ENCODE peak calls at places on chromosome 11, in six cellular contexts. E is epithelial cell of esophagus, S is hepatic stellate cell, B is left cardiac atrium, F is HEK293T, A is DMS 273 treated with DMSO at 0.1 percent for 48 hours. Q is an unnamed sample.

GRCh38 chr11:74520316-74520715 is 26.8 kb upstream of the LIPT2 start:
- DNase-seq in A (no peak), E (no peak), B (no peak), S (no peak), F (no peak), Q (no peak)

GRCh38 chr11:110513521-110514450 is 84.0 kb downstream of the FDX1 start:
- DNase-seq in F (no peak), B (no peak), A (no peak), E (no peak), S (no peak), Q (no peak)

GRCh38 chr11:78339483-78339882 is 78.1 kb downstream of the GAB2 start:
- DNase-seq in A (no peak), B (no peak), S (no peak), F (no peak), E (no peak), Q (peak)

GRCh38 chr11:116773203-116774112 is 671 bp upstream of the BUD13 start:
- DNase-seq in E (peak), A (no peak), F (no peak), S (peak), B (no peak), Q (no peak)

GRCh38 chr11:69801513-69802335 is 17.5 kb downstream of the FGF3 start:
- DNase-seq in B (no peak), S (no peak), F (peak), E (no peak), A (no peak), Q (no peak)

GRCh38 chr11:130050272-130050671 is 19.4 kb upstream of the APLP2 start:
- DNase-seq in S (no peak), F (no peak), B (no peak), A (no peak), E (no peak), Q (no peak)

GRCh38 chr11:75160328-75160757 is 9.4 kb downstream of the SLCO2B1 start:
- DNase-seq in A (no peak), F (no peak), E (no peak), B (no peak), S (no peak), Q (no peak)

GRCh38 chr11:45472713-45473317 is 186.7 kb upstream of the SYT13 start:
- DNase-seq in F (no peak), E (no peak), B (no peak), S (no peak), A (no peak), Q (peak)

GRCh38 chr11:66207816-66208215 is 60.6 kb upstream of the RAB1B start:
- DNase-seq in E (no peak), A (no peak), S (no peak), F (no peak), B (no peak), Q (no peak)

GRCh38 chr11:19705936-19706335 is 6.7 kb upstream of the NAV2 start:
- DNase-seq in E (no peak), F (no peak), S (no peak), B (no peak), A (no peak), Q (no peak)

GRCh38 chr11:94060401-94060800 is 39.2 kb downstream of the HEPHL1 start:
- DNase-seq in B (no peak), E (peak), S (no peak), A (no peak), F (no peak), Q (no peak)

GRCh38 chr11:73157141-73158010 is 15.3 kb upstream of the FCHSD2 start:
- DNase-seq in B (peak), F (no peak), A (no peak), E (no peak), S (peak), Q (no peak)

GRCh38 chr11:109422755-109423113 is 744 bp downstream of the C11orf87 start:
- DNase-seq in E (peak), B (no peak), S (peak), F (no peak), A (no peak), Q (no peak)

GRCh38 chr11:130042093-130042591 is 27.6 kb upstream of the APLP2 start:
- DNase-seq in S (peak), F (no peak), A (no peak), E (peak), B (no peak), Q (peak)

GRCh38 chr11:1791912-1792311 is 28.2 kb upstream of the CTSD start:
- DNase-seq in B (no peak), S (no peak), F (no peak), A (no peak), E (no peak), Q (no peak)

GRCh38 chr11:48081151-48082010 is 101.0 kb downstream of the PTPRJ start:
- DNase-seq in F (no peak), E (peak), A (no peak), B (peak), S (peak), Q (no peak)

GRCh38 chr11:12691473-12691872 is 17.3 kb downstream of the TEAD1 start:
- DNase-seq in S (no peak), A (no peak), F (no peak), B (no peak), E (no peak), Q (no peak)

GRCh38 chr11:129289350-129290040 is 86.2 kb upstream of the BARX2 start:
- DNase-seq in E (no peak), B (no peak), A (no peak), F (no peak), S (no peak), Q (no peak)

GRCh38 chr11:8805256-8805655 is 105.7 kb upstream of the AKIP1 start:
- DNase-seq in S (no peak), A (no peak), B (no peak), F (no peak), E (no peak), Q (no peak)

GRCh38 chr11:13831707-13832106 is 130.8 kb upstream of the SPON1 start:
- DNase-seq in F (no peak), S (no peak), E (no peak), B (no peak), A (peak), Q (peak)

GRCh38 chr11:83819936-83820549 is 533.9 kb upstream of the CCDC90B start:
- DNase-seq in F (peak), S (peak), A (no peak), B (no peak), E (peak), Q (peak)

GRCh38 chr11:101187748-101188147 is 58.1 kb upstream of the PGR start:
- DNase-seq in B (no peak), F (no peak), A (no peak), S (no peak), E (no peak), Q (peak)

GRCh38 chr11:74204692-74205091 is 33.6 kb downstream of the PPME1 start:
- DNase-seq in F (no peak), A (no peak), B (no peak), S (no peak), E (no peak), Q (no peak)

GRCh38 chr11:94794287-94795168 is 26.4 kb downstream of the AMOTL1 start:
- DNase-seq in S (peak), F (no peak), A (no peak), B (peak), E (peak), Q (no peak)

GRCh38 chr11:100932474-100933100 is 197.0 kb downstream of the PGR start:
- DNase-seq in A (no peak), B (no peak), S (peak), F (peak), E (peak), Q (no peak)

GRCh38 chr11:78961186-78961782 is 386.6 kb upstream of the NARS2 start:
- DNase-seq in A (no peak), B (no peak), F (no peak), E (peak), S (peak), Q (no peak)

GRCh38 chr11:134725939-134726639 is 314.0 kb upstream of the B3GAT1 start:
- DNase-seq in S (no peak), A (no peak), E (no peak), F (peak), B (no peak), Q (no peak)